ENCODE peak calls at places on chromosomes 3 and 15, in four cellular contexts. T is epithelial cell of prostate, C is coronary artery, W is adrenal gland. R is an unnamed sample.

GRCh38 chr3:12629560-12629959 is 34.4 kb downstream of the RAF1 start:
- DNase-seq in T (no peak), C (no peak), W (peak), R (peak)

GRCh38 chr3:15982667-15983145 is 184.9 kb upstream of the ANKRD28 start:
- DNase-seq in T (peak), C (no peak), W (no peak), R (peak)

GRCh38 chr15:48996276-48996675 is 32.6 kb upstream of the SHC4 start:
- DNase-seq in T (no peak), C (no peak), W (no peak), R (no peak)

GRCh38 chr3:111539351-111540331 is 2.4 kb upstream of the CD96 start:
- DNase-seq in T (no peak), C (no peak), W (no peak), R (peak)

GRCh38 chr3:122793568-122794416 is at the start of gene HSPBAP1:
- DNase-seq in T (peak), C (peak), W (peak), R (peak)

GRCh38 chr15:38524156-38524555 is 40.5 kb downstream of the RASGRP1 start:
- DNase-seq in T (no peak), C (no peak), W (no peak), R (no peak)

GRCh38 chr15:36798366-36798765 is 218.9 kb downstream of the CDIN1 start:
- DNase-seq in T (no peak), C (no peak), W (no peak), R (no peak)

GRCh38 chr15:66850078-66850991 is 148.3 kb downstream of the SMAD6 start:
- DNase-seq in T (no peak), C (peak), W (no peak), R (peak)

GRCh38 chr3:155556531-155556930 is 188.3 kb downstream of the PLCH1 start:
- DNase-seq in T (no peak), C (no peak), W (no peak), R (no peak)

GRCh38 chr3:65619391-65620298 is 419.1 kb downstream of the MAGI1 start:
- DNase-seq in T (no peak), C (no peak), W (no peak), R (no peak)

GRCh38 chr15:77493324-77493907 is 72.7 kb downstream of the HMG20A start:
- DNase-seq in T (no peak), C (no peak), W (no peak), R (no peak)

GRCh38 chr15:98609144-98609852 is 39.0 kb upstream of the IGF1R start:
- DNase-seq in T (no peak), C (no peak), W (no peak), R (no peak)

GRCh38 chr3:174858353-174858752 is 781 bp upstream of the NAALADL2 start:
- DNase-seq in T (peak), C (no peak), W (no peak), R (no peak)

GRCh38 chr15:23472678-23473077 is 25.6 kb upstream of the GOLGA6L2 start:
- DNase-seq in T (peak), C (no peak), W (no peak), R (no peak)

GRCh38 chr3:45606991-45607712 is 12.6 kb downstream of the LIMD1 start:
- DNase-seq in T (no peak), C (no peak), W (no peak), R (no peak)

GRCh38 chr3:45608296-45608695 is 13.7 kb downstream of the LIMD1 start:
- DNase-seq in T (no peak), C (no peak), W (no peak), R (no peak)

GRCh38 chr3:45610129-45610528 is 15.6 kb downstream of the LIMD1 start:
- DNase-seq in T (no peak), C (no peak), W (no peak), R (no peak)

GRCh38 chr3:45607790-45608189 is 13.2 kb downstream of the LIMD1 start:
- DNase-seq in T (no peak), C (no peak), W (no peak), R (no peak)

GRCh38 chr3:45608885-45609284 is 14.3 kb downstream of the LIMD1 start:
- DNase-seq in T (no peak), C (no peak), W (no peak), R (no peak)
- H3K27ac ChIP-seq in T (no peak), C (peak), W (no peak), R (peak)

GRCh38 chr3:7264196-7264526 is 403.2 kb downstream of the GRM7 start:
- DNase-seq in T (no peak), C (no peak), W (no peak), R (peak)
- H3K27ac ChIP-seq in T (no peak), C (no peak), W (no peak), R (no peak)

GRCh38 chr15:68666812-68667450 is 88.1 kb downstream of the CORO2B start:
- DNase-seq in T (no peak), C (peak), W (no peak), R (no peak)
- H3K27ac ChIP-seq in T (no peak), C (no peak), W (no peak), R (no peak)

DNA sequence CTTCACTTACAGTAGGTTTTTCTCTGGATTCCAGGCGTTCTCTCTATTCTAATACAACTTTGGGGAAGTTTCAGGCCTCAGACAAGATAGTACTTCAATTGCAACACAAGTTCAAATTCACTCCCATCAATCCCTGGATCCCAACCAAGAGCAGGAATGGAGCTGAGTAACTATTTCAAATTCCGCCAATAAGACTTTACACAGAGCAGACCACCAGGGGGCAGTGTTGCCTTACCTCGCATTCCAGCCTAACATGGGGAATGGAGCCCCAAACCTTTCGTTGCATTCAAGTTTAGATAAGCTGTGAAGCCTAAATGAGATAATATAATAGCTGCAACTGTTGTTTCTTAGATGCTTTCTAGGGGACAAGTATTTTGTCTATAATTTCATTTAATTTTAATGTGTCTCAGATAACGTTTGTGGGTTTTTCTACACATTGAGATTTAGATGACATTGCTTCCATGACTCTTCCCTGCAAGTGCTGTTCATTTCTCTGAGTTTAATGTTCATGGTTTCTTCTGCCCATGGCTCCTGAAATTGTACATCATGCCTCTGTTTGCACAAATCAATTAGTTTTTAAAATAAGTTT is 186.7 kb downstream of the NSUN3 start:
- DNase-seq in T (no peak), C (no peak), W (peak), R (no peak)
- H3K27ac ChIP-seq in T (no peak), C (no peak), W (no peak), R (no peak)

DNA sequence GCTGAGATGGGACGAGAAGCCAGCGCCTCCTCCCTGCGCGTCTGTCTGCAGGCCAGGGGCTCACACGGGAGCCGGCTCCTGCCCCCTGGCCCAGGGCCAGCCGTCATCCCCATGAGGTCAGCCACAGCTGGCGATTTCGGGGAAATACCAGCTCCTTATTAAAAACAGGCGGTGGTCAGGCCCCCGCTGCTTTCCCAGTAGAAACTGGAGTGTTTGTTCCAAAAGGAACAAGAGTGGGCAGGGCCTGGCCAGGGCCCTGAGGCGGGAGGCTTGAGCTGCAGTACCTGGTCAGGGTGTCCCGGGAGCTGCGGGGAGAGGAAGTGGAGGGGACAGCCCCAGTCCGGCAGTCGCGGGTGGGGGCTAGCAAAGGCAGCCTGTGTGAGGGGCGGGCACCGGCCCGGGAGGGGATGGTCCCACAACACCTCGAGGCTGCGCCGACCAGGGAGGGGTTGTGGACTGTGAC is 17.8 kb downstream of the MYL3 start:
- DNase-seq in T (no peak), C (no peak), W (peak), R (peak)
- H3K27ac ChIP-seq in T (no peak), C (peak), W (peak), R (peak)

GRCh38 chr3:194104041-194104751 is 31.8 kb upstream of the HES1 start:
- DNase-seq in T (no peak), C (no peak), W (no peak), R (no peak)

GRCh38 chr3:194103475-194103874 is 32.5 kb upstream of the HES1 start:
- DNase-seq in T (no peak), C (no peak), W (no peak), R (no peak)

GRCh38 chr3:194100856-194101390 is 35.0 kb upstream of the HES1 start:
- DNase-seq in T (no peak), C (no peak), W (no peak), R (no peak)

GRCh38 chr3:194101592-194102432 is 34.1 kb upstream of the HES1 start:
- DNase-seq in T (no peak), C (no peak), W (no peak), R (no peak)

DNA sequence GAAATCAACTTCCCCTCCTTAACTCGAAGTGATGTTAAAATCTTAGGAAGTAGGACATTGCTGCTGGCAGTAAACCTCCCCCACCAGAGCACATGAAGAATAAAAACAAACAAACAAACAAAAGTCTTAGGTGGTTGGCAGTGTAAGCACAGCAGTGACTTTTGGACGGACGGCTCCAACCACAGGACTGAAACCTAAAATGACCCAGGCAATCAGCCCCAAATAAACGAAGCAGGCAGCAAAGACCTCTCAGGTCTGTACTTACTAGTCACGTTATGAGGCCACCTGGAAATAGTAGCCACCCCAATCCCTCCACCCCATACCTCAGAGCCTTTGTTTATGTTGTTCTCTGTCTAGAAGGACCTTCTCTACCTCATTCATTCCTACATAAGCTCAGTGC is 33.5 kb upstream of the HES1 start:
- DNase-seq in T (no peak), C (no peak), W (no peak), R (no peak)
- H3K27ac ChIP-seq in T (no peak), C (no peak), W (no peak), R (no peak)

DNA sequence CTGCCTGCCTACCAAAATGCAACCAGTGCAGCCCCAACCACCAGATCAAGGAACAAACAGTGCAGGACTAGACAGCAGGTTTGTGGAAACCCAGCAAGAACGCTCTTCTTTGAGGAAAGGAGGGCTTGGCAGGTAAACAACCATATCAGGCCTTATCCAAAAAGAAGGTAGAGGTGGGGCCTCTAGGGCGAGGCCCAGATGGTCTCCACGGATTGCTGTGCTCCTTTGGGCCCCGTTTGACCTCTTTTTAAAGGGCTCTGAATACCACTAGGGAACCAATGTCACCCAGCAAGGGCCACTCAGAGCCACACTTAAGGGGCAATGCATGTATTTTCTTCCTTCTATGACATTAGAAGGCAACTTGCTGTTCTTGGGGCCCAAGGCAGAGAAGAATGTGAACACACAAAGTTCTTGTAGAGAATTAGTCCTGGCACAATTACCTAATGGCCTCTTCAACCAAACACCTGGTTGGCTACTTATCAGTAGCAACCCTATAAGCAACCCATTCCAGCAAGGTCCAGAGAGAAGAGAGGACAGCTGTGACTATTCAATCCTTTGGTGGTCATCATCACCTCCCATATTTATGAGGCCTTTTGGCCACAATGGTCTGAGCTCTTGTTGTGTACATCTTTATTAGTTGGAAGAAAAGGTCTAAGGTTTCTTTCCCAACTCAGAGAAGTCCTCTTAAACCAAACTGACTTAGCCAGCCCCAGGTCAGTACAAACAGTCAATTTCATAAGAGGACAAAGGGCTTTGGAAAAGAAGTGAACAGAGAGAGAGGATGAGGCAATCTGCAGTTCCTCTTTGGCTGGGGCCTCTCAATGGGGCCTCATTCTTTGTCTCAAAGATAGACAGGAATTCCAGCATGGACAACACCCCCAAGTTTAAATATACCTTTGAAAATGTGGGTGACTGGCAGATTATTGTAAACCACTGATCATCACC is 36.0 kb downstream of the FOXP1 start:
- DNase-seq in T (no peak), C (no peak), W (no peak), R (no peak)
- H3K27ac ChIP-seq in T (no peak), C (no peak), W (no peak), R (no peak)

GRCh38 chr3:173733029-173733652 is 335.6 kb downstream of the NLGN1 start:
- DNase-seq in T (no peak), C (no peak), W (no peak), R (no peak)
- H3K27ac ChIP-seq in T (no peak), C (no peak), W (no peak), R (no peak)

GRCh38 chr3:50319181-50319871 is 3.2 kb downstream of the HYAL2 start:
- DNase-seq in T (no peak), C (no peak), W (no peak), R (no peak)
- H3K27ac ChIP-seq in T (no peak), C (no peak), W (no peak), R (peak)

DNA sequence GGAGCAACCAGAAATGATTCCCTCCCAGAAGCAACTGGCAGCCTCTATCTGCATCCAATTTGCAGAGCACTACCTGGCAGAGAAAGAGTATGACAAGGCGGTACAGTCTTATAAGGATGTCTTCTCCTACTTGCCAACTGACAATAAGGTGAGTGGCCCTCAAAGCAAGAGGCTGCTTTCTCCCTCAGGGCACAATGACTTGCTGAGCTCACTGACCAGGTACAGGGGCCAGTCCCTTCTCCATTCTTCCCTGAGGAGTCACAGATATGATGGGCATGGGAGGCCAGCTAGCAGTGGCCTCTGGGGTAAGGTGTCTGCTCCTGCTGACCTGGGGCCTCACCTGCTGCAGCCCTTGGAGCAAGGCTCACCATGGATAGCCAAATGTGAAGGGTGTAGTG is 20.3 kb downstream of the CSRNP1 start:
- DNase-seq in T (no peak), C (no peak), W (no peak), R (no peak)
- H3K27ac ChIP-seq in T (peak), C (no peak), W (no peak), R (no peak)

R was measured in heart left ventricle.